ENCODE peak calls at places on chromosomes 13 and 19, in ten cellular contexts. One of them, this sample, is unnamed.

GRCh38 chr13:99120751-99121150 is 79.9 kb upstream of the UBAC2 start:
- DNase-seq in NCI-H1105: no peak
- DNase-seq in stimulated activated CD4-positive, alpha-beta T cell treated with anti-CD3 and anti-CD28 coated beads, Interleukin-1b, Interleukin-23, amount 100 ng/mL, for 24 hours: no peak
- DNase-seq in neural progenitor cell: no peak
- DNase-seq in activated effector memory CD4-positive, alpha-beta T cell treated with anti-CD3 and anti-CD28 coated beads, Interleukin-2, amount 50 U/mL, for 16 hours: no peak
- DNase-seq in choroid plexus epithelial cell: no peak
- DNase-seq in lower leg skin: no peak
- DNase-seq in RWPE1: no peak
- DNase-seq in heart left ventricle: no peak
- DNase-seq in NCI-H774: no peak
- DNase-seq in this sample: no peak

GRCh38 chr13:25561842-25562241 is 190.1 kb downstream of the ATP8A2 start:
- DNase-seq in NCI-H1105: no peak
- DNase-seq in stimulated activated CD4-positive, alpha-beta T cell treated with anti-CD3 and anti-CD28 coated beads, Interleukin-1b, Interleukin-23, amount 100 ng/mL, for 24 hours: no peak
- DNase-seq in neural progenitor cell: no peak
- DNase-seq in activated effector memory CD4-positive, alpha-beta T cell treated with anti-CD3 and anti-CD28 coated beads, Interleukin-2, amount 50 U/mL, for 16 hours: no peak
- DNase-seq in choroid plexus epithelial cell: no peak
- DNase-seq in lower leg skin: no peak
- DNase-seq in RWPE1: no peak
- DNase-seq in heart left ventricle: no peak
- DNase-seq in NCI-H774: no peak
- DNase-seq in this sample: no peak

GRCh38 chr19:40414536-40415535 is 1.7 kb upstream of the PRX start:
- DNase-seq in NCI-H1105: no peak
- DNase-seq in stimulated activated CD4-positive, alpha-beta T cell treated with anti-CD3 and anti-CD28 coated beads, Interleukin-1b, Interleukin-23, amount 100 ng/mL, for 24 hours: no peak
- DNase-seq in neural progenitor cell: peak; percentile 4
- DNase-seq in activated effector memory CD4-positive, alpha-beta T cell treated with anti-CD3 and anti-CD28 coated beads, Interleukin-2, amount 50 U/mL, for 16 hours: no peak
- DNase-seq in choroid plexus epithelial cell: no peak
- DNase-seq in lower leg skin: no peak
- DNase-seq in RWPE1: no peak
- DNase-seq in heart left ventricle: no peak
- DNase-seq in NCI-H774: no peak
- DNase-seq in this sample: no peak

GRCh38 chr13:33069365-33069764 is 53.1 kb downstream of the KL start:
- DNase-seq in NCI-H1105: no peak
- DNase-seq in stimulated activated CD4-positive, alpha-beta T cell treated with anti-CD3 and anti-CD28 coated beads, Interleukin-1b, Interleukin-23, amount 100 ng/mL, for 24 hours: no peak
- DNase-seq in neural progenitor cell: no peak
- DNase-seq in activated effector memory CD4-positive, alpha-beta T cell treated with anti-CD3 and anti-CD28 coated beads, Interleukin-2, amount 50 U/mL, for 16 hours: no peak
- DNase-seq in choroid plexus epithelial cell: peak; percentile 48
- DNase-seq in lower leg skin: no peak
- DNase-seq in RWPE1: no peak
- DNase-seq in heart left ventricle: no peak
- DNase-seq in NCI-H774: no peak
- DNase-seq in this sample: peak; percentile 70

GRCh38 chr19:51094696-51095279 is 12.1 kb upstream of the KLK14 start:
- DNase-seq in NCI-H1105: peak; percentile 47
- DNase-seq in stimulated activated CD4-positive, alpha-beta T cell treated with anti-CD3 and anti-CD28 coated beads, Interleukin-1b, Interleukin-23, amount 100 ng/mL, for 24 hours: no peak
- DNase-seq in neural progenitor cell: peak; percentile 84
- DNase-seq in activated effector memory CD4-positive, alpha-beta T cell treated with anti-CD3 and anti-CD28 coated beads, Interleukin-2, amount 50 U/mL, for 16 hours: peak; percentile 75
- DNase-seq in choroid plexus epithelial cell: no peak
- DNase-seq in lower leg skin: no peak
- DNase-seq in RWPE1: peak; percentile 57
- DNase-seq in heart left ventricle: peak; percentile 43
- DNase-seq in NCI-H774: peak; percentile 6
- DNase-seq in this sample: no peak

GRCh38 chr13:27274631-27275030 is 4.0 kb downstream of the RASL11A start:
- DNase-seq in NCI-H1105: no peak
- DNase-seq in stimulated activated CD4-positive, alpha-beta T cell treated with anti-CD3 and anti-CD28 coated beads, Interleukin-1b, Interleukin-23, amount 100 ng/mL, for 24 hours: no peak
- DNase-seq in neural progenitor cell: no peak
- DNase-seq in activated effector memory CD4-positive, alpha-beta T cell treated with anti-CD3 and anti-CD28 coated beads, Interleukin-2, amount 50 U/mL, for 16 hours: no peak
- DNase-seq in choroid plexus epithelial cell: no peak
- DNase-seq in lower leg skin: no peak
- DNase-seq in RWPE1: no peak
- DNase-seq in heart left ventricle: no peak
- DNase-seq in NCI-H774: no peak
- DNase-seq in this sample: no peak

GRCh38 chr19:46634045-46634655 is 1.9 kb downstream of the GNG8 start:
- DNase-seq in NCI-H1105: peak; percentile 71
- DNase-seq in stimulated activated CD4-positive, alpha-beta T cell treated with anti-CD3 and anti-CD28 coated beads, Interleukin-1b, Interleukin-23, amount 100 ng/mL, for 24 hours: peak; percentile 93
- DNase-seq in neural progenitor cell: peak; percentile 95
- DNase-seq in activated effector memory CD4-positive, alpha-beta T cell treated with anti-CD3 and anti-CD28 coated beads, Interleukin-2, amount 50 U/mL, for 16 hours: peak; percentile 96
- DNase-seq in choroid plexus epithelial cell: peak; percentile 84
- DNase-seq in lower leg skin: peak; percentile 97
- DNase-seq in RWPE1: peak; percentile 96
- DNase-seq in heart left ventricle: peak; percentile 81
- DNase-seq in NCI-H774: peak; percentile 21
- DNase-seq in this sample: peak; percentile 69

GRCh38 chr13:93744886-93745285 is 518.3 kb downstream of the GPC6 start:
- DNase-seq in NCI-H1105: no peak
- DNase-seq in stimulated activated CD4-positive, alpha-beta T cell treated with anti-CD3 and anti-CD28 coated beads, Interleukin-1b, Interleukin-23, amount 100 ng/mL, for 24 hours: no peak
- DNase-seq in neural progenitor cell: no peak
- DNase-seq in activated effector memory CD4-positive, alpha-beta T cell treated with anti-CD3 and anti-CD28 coated beads, Interleukin-2, amount 50 U/mL, for 16 hours: no peak
- DNase-seq in choroid plexus epithelial cell: no peak
- DNase-seq in lower leg skin: no peak
- DNase-seq in RWPE1: no peak
- DNase-seq in heart left ventricle: no peak
- DNase-seq in NCI-H774: no peak
- DNase-seq in this sample: no peak

GRCh38 chr19:45601524-45602522 is at the start of gene GPR4:
- DNase-seq in NCI-H1105: peak; percentile 5
- DNase-seq in stimulated activated CD4-positive, alpha-beta T cell treated with anti-CD3 and anti-CD28 coated beads, Interleukin-1b, Interleukin-23, amount 100 ng/mL, for 24 hours: no peak
- DNase-seq in neural progenitor cell: peak; percentile 81
- DNase-seq in activated effector memory CD4-positive, alpha-beta T cell treated with anti-CD3 and anti-CD28 coated beads, Interleukin-2, amount 50 U/mL, for 16 hours: no peak
- DNase-seq in choroid plexus epithelial cell: no peak
- DNase-seq in lower leg skin: no peak
- DNase-seq in RWPE1: no peak
- DNase-seq in heart left ventricle: peak; percentile 48
- DNase-seq in NCI-H774: no peak
- DNase-seq in this sample: no peak

GRCh38 chr13:34587586-34587985 is 354.5 kb upstream of the NBEA start:
- DNase-seq in NCI-H1105: no peak
- DNase-seq in stimulated activated CD4-positive, alpha-beta T cell treated with anti-CD3 and anti-CD28 coated beads, Interleukin-1b, Interleukin-23, amount 100 ng/mL, for 24 hours: no peak
- DNase-seq in neural progenitor cell: no peak
- DNase-seq in activated effector memory CD4-positive, alpha-beta T cell treated with anti-CD3 and anti-CD28 coated beads, Interleukin-2, amount 50 U/mL, for 16 hours: no peak
- DNase-seq in choroid plexus epithelial cell: peak; percentile 22
- DNase-seq in lower leg skin: no peak
- DNase-seq in RWPE1: no peak
- DNase-seq in heart left ventricle: no peak
- DNase-seq in NCI-H774: no peak
- DNase-seq in this sample: no peak

GRCh38 chr19:16373539-16373938 is 48.9 kb downstream of the KLF2 start:
- DNase-seq in NCI-H1105: no peak
- DNase-seq in stimulated activated CD4-positive, alpha-beta T cell treated with anti-CD3 and anti-CD28 coated beads, Interleukin-1b, Interleukin-23, amount 100 ng/mL, for 24 hours: no peak
- DNase-seq in neural progenitor cell: no peak
- DNase-seq in activated effector memory CD4-positive, alpha-beta T cell treated with anti-CD3 and anti-CD28 coated beads, Interleukin-2, amount 50 U/mL, for 16 hours: peak; percentile 24
- DNase-seq in choroid plexus epithelial cell: peak; percentile 86
- DNase-seq in lower leg skin: no peak
- DNase-seq in RWPE1: no peak
- DNase-seq in heart left ventricle: peak; percentile 45
- DNase-seq in NCI-H774: no peak
- DNase-seq in this sample: peak; percentile 94

GRCh38 chr13:58081301-58081820 is 449.8 kb downstream of the PCDH17 start:
- DNase-seq in NCI-H1105: no peak
- DNase-seq in stimulated activated CD4-positive, alpha-beta T cell treated with anti-CD3 and anti-CD28 coated beads, Interleukin-1b, Interleukin-23, amount 100 ng/mL, for 24 hours: no peak
- DNase-seq in neural progenitor cell: no peak
- DNase-seq in activated effector memory CD4-positive, alpha-beta T cell treated with anti-CD3 and anti-CD28 coated beads, Interleukin-2, amount 50 U/mL, for 16 hours: no peak
- DNase-seq in choroid plexus epithelial cell: no peak
- DNase-seq in lower leg skin: no peak
- DNase-seq in RWPE1: no peak
- DNase-seq in heart left ventricle: no peak
- DNase-seq in NCI-H774: no peak
- DNase-seq in this sample: no peak

GRCh38 chr13:106685142-106685541 is 117.2 kb upstream of the ARGLU1 start:
- DNase-seq in NCI-H1105: no peak
- DNase-seq in stimulated activated CD4-positive, alpha-beta T cell treated with anti-CD3 and anti-CD28 coated beads, Interleukin-1b, Interleukin-23, amount 100 ng/mL, for 24 hours: no peak
- DNase-seq in neural progenitor cell: peak; percentile 59
- DNase-seq in activated effector memory CD4-positive, alpha-beta T cell treated with anti-CD3 and anti-CD28 coated beads, Interleukin-2, amount 50 U/mL, for 16 hours: no peak
- DNase-seq in choroid plexus epithelial cell: no peak
- DNase-seq in lower leg skin: no peak
- DNase-seq in RWPE1: no peak
- DNase-seq in heart left ventricle: no peak
- DNase-seq in NCI-H774: no peak
- DNase-seq in this sample: no peak

GRCh38 chr13:53405616-53406015 is 377.0 kb downstream of the OLFM4 start:
- DNase-seq in NCI-H1105: no peak
- DNase-seq in stimulated activated CD4-positive, alpha-beta T cell treated with anti-CD3 and anti-CD28 coated beads, Interleukin-1b, Interleukin-23, amount 100 ng/mL, for 24 hours: no peak
- DNase-seq in neural progenitor cell: peak; percentile 91
- DNase-seq in activated effector memory CD4-positive, alpha-beta T cell treated with anti-CD3 and anti-CD28 coated beads, Interleukin-2, amount 50 U/mL, for 16 hours: no peak
- DNase-seq in choroid plexus epithelial cell: no peak
- DNase-seq in lower leg skin: no peak
- DNase-seq in RWPE1: no peak
- DNase-seq in heart left ventricle: no peak
- DNase-seq in NCI-H774: no peak
- DNase-seq in this sample: no peak

GRCh38 chr19:44723299-44723951 is 24.5 kb downstream of the CEACAM16 start:
- DNase-seq in NCI-H1105: no peak
- DNase-seq in stimulated activated CD4-positive, alpha-beta T cell treated with anti-CD3 and anti-CD28 coated beads, Interleukin-1b, Interleukin-23, amount 100 ng/mL, for 24 hours: no peak
- DNase-seq in neural progenitor cell: no peak
- DNase-seq in activated effector memory CD4-positive, alpha-beta T cell treated with anti-CD3 and anti-CD28 coated beads, Interleukin-2, amount 50 U/mL, for 16 hours: no peak
- DNase-seq in choroid plexus epithelial cell: no peak
- DNase-seq in lower leg skin: no peak
- DNase-seq in RWPE1: no peak
- DNase-seq in heart left ventricle: no peak
- DNase-seq in NCI-H774: no peak
- DNase-seq in this sample: no peak

GRCh38 chr19:31705656-31706055 is 356.4 kb upstream of the TSHZ3 start:
- DNase-seq in NCI-H1105: no peak
- DNase-seq in stimulated activated CD4-positive, alpha-beta T cell treated with anti-CD3 and anti-CD28 coated beads, Interleukin-1b, Interleukin-23, amount 100 ng/mL, for 24 hours: no peak
- DNase-seq in neural progenitor cell: no peak
- DNase-seq in activated effector memory CD4-positive, alpha-beta T cell treated with anti-CD3 and anti-CD28 coated beads, Interleukin-2, amount 50 U/mL, for 16 hours: no peak
- DNase-seq in choroid plexus epithelial cell: no peak
- DNase-seq in lower leg skin: no peak
- DNase-seq in RWPE1: no peak
- DNase-seq in heart left ventricle: no peak
- DNase-seq in NCI-H774: no peak
- DNase-seq in this sample: no peak

GRCh38 chr13:79628463-79628862 is 147.5 kb downstream of the NDFIP2 start:
- DNase-seq in NCI-H1105: no peak
- DNase-seq in stimulated activated CD4-positive, alpha-beta T cell treated with anti-CD3 and anti-CD28 coated beads, Interleukin-1b, Interleukin-23, amount 100 ng/mL, for 24 hours: no peak
- DNase-seq in neural progenitor cell: no peak
- DNase-seq in activated effector memory CD4-positive, alpha-beta T cell treated with anti-CD3 and anti-CD28 coated beads, Interleukin-2, amount 50 U/mL, for 16 hours: no peak
- DNase-seq in choroid plexus epithelial cell: no peak
- DNase-seq in lower leg skin: no peak
- DNase-seq in RWPE1: no peak
- DNase-seq in heart left ventricle: no peak
- DNase-seq in NCI-H774: no peak
- DNase-seq in this sample: no peak

GRCh38 chr13:111383591-111384440 is 63.4 kb downstream of the TEX29 start:
- DNase-seq in NCI-H1105: no peak
- DNase-seq in stimulated activated CD4-positive, alpha-beta T cell treated with anti-CD3 and anti-CD28 coated beads, Interleukin-1b, Interleukin-23, amount 100 ng/mL, for 24 hours: no peak
- DNase-seq in neural progenitor cell: no peak
- DNase-seq in activated effector memory CD4-positive, alpha-beta T cell treated with anti-CD3 and anti-CD28 coated beads, Interleukin-2, amount 50 U/mL, for 16 hours: peak; percentile 50
- DNase-seq in choroid plexus epithelial cell: no peak
- DNase-seq in lower leg skin: peak; percentile 67
- DNase-seq in RWPE1: no peak
- DNase-seq in heart left ventricle: no peak
- DNase-seq in NCI-H774: no peak
- DNase-seq in this sample: no peak

GRCh38 chr19:41302624-41303351 is 7.2 kb upstream of the CCDC97 start:
- DNase-seq in NCI-H1105: no peak
- DNase-seq in stimulated activated CD4-positive, alpha-beta T cell treated with anti-CD3 and anti-CD28 coated beads, Interleukin-1b, Interleukin-23, amount 100 ng/mL, for 24 hours: peak; percentile 60
- DNase-seq in neural progenitor cell: no peak
- DNase-seq in activated effector memory CD4-positive, alpha-beta T cell treated with anti-CD3 and anti-CD28 coated beads, Interleukin-2, amount 50 U/mL, for 16 hours: peak; percentile 87
- DNase-seq in choroid plexus epithelial cell: no peak
- DNase-seq in lower leg skin: no peak
- DNase-seq in RWPE1: no peak
- DNase-seq in heart left ventricle: no peak
- DNase-seq in NCI-H774: no peak
- DNase-seq in this sample: no peak

GRCh38 chr19:52258426-52258825 is 11.0 kb upstream of the ZNF766 start:
- DNase-seq in NCI-H1105: no peak
- DNase-seq in stimulated activated CD4-positive, alpha-beta T cell treated with anti-CD3 and anti-CD28 coated beads, Interleukin-1b, Interleukin-23, amount 100 ng/mL, for 24 hours: no peak
- DNase-seq in neural progenitor cell: no peak
- DNase-seq in activated effector memory CD4-positive, alpha-beta T cell treated with anti-CD3 and anti-CD28 coated beads, Interleukin-2, amount 50 U/mL, for 16 hours: no peak
- DNase-seq in choroid plexus epithelial cell: peak; percentile 90
- DNase-seq in lower leg skin: no peak
- DNase-seq in RWPE1: no peak
- DNase-seq in heart left ventricle: no peak
- DNase-seq in NCI-H774: no peak
- DNase-seq in this sample: peak; percentile 11

GRCh38 chr13:45439781-45440462 is 21.7 kb upstream of the SLC25A30 start:
- DNase-seq in NCI-H1105: no peak
- DNase-seq in stimulated activated CD4-positive, alpha-beta T cell treated with anti-CD3 and anti-CD28 coated beads, Interleukin-1b, Interleukin-23, amount 100 ng/mL, for 24 hours: no peak
- DNase-seq in neural progenitor cell: no peak
- DNase-seq in activated effector memory CD4-positive, alpha-beta T cell treated with anti-CD3 and anti-CD28 coated beads, Interleukin-2, amount 50 U/mL, for 16 hours: no peak
- DNase-seq in choroid plexus epithelial cell: peak; percentile 29
- DNase-seq in lower leg skin: peak; percentile 17
- DNase-seq in RWPE1: no peak
- DNase-seq in heart left ventricle: no peak
- DNase-seq in NCI-H774: no peak
- DNase-seq in this sample: peak; percentile 38

GRCh38 chr19:53365134-53365898 is at the start of gene ZNF525:
- DNase-seq in NCI-H1105: peak; percentile 97
- DNase-seq in stimulated activated CD4-positive, alpha-beta T cell treated with anti-CD3 and anti-CD28 coated beads, Interleukin-1b, Interleukin-23, amount 100 ng/mL, for 24 hours: peak; percentile 90
- DNase-seq in neural progenitor cell: peak; percentile 93
- DNase-seq in activated effector memory CD4-positive, alpha-beta T cell treated with anti-CD3 and anti-CD28 coated beads, Interleukin-2, amount 50 U/mL, for 16 hours: peak; percentile 98
- DNase-seq in choroid plexus epithelial cell: peak; percentile 76
- DNase-seq in lower leg skin: peak; percentile 98
- DNase-seq in RWPE1: peak; percentile 91
- DNase-seq in heart left ventricle: peak; percentile 86
- DNase-seq in NCI-H774: peak; percentile 87
- DNase-seq in this sample: peak; percentile 73

GRCh38 chr19:17456127-17456526 is 4.6 kb downstream of the NXNL1 start:
- DNase-seq in NCI-H1105: no peak
- DNase-seq in stimulated activated CD4-positive, alpha-beta T cell treated with anti-CD3 and anti-CD28 coated beads, Interleukin-1b, Interleukin-23, amount 100 ng/mL, for 24 hours: no peak
- DNase-seq in neural progenitor cell: no peak
- DNase-seq in activated effector memory CD4-positive, alpha-beta T cell treated with anti-CD3 and anti-CD28 coated beads, Interleukin-2, amount 50 U/mL, for 16 hours: no peak
- DNase-seq in choroid plexus epithelial cell: no peak
- DNase-seq in lower leg skin: no peak
- DNase-seq in RWPE1: no peak
- DNase-seq in heart left ventricle: no peak
- DNase-seq in NCI-H774: no peak
- DNase-seq in this sample: no peak

GRCh38 chr13:114110091-114110829 is 22.2 kb downstream of the RASA3 start:
- DNase-seq in NCI-H1105: no peak
- DNase-seq in stimulated activated CD4-positive, alpha-beta T cell treated with anti-CD3 and anti-CD28 coated beads, Interleukin-1b, Interleukin-23, amount 100 ng/mL, for 24 hours: peak; percentile 54
- DNase-seq in neural progenitor cell: peak; percentile 68
- DNase-seq in activated effector memory CD4-positive, alpha-beta T cell treated with anti-CD3 and anti-CD28 coated beads, Interleukin-2, amount 50 U/mL, for 16 hours: peak; percentile 90
- DNase-seq in choroid plexus epithelial cell: peak; percentile 57
- DNase-seq in lower leg skin: peak; percentile 88
- DNase-seq in RWPE1: no peak
- DNase-seq in heart left ventricle: peak; percentile 48
- DNase-seq in NCI-H774: no peak
- DNase-seq in this sample: no peak

GRCh38 chr13:106847049-106847448 is 279.1 kb upstream of the ARGLU1 start:
- DNase-seq in NCI-H1105: no peak
- DNase-seq in stimulated activated CD4-positive, alpha-beta T cell treated with anti-CD3 and anti-CD28 coated beads, Interleukin-1b, Interleukin-23, amount 100 ng/mL, for 24 hours: no peak
- DNase-seq in neural progenitor cell: no peak
- DNase-seq in activated effector memory CD4-positive, alpha-beta T cell treated with anti-CD3 and anti-CD28 coated beads, Interleukin-2, amount 50 U/mL, for 16 hours: no peak
- DNase-seq in choroid plexus epithelial cell: no peak
- DNase-seq in lower leg skin: no peak
- DNase-seq in RWPE1: no peak
- DNase-seq in heart left ventricle: no peak
- DNase-seq in NCI-H774: no peak
- DNase-seq in this sample: no peak

GRCh38 chr13:36788276-36788675 is 30.7 kb upstream of the RFXAP start:
- DNase-seq in NCI-H1105: no peak
- DNase-seq in stimulated activated CD4-positive, alpha-beta T cell treated with anti-CD3 and anti-CD28 coated beads, Interleukin-1b, Interleukin-23, amount 100 ng/mL, for 24 hours: no peak
- DNase-seq in neural progenitor cell: no peak
- DNase-seq in activated effector memory CD4-positive, alpha-beta T cell treated with anti-CD3 and anti-CD28 coated beads, Interleukin-2, amount 50 U/mL, for 16 hours: no peak
- DNase-seq in choroid plexus epithelial cell: no peak
- DNase-seq in lower leg skin: no peak
- DNase-seq in RWPE1: peak; percentile 37
- DNase-seq in heart left ventricle: no peak
- DNase-seq in NCI-H774: no peak
- DNase-seq in this sample: no peak

GRCh38 chr19:47726467-47726866 is 13.2 kb downstream of the EHD2 start:
- DNase-seq in NCI-H1105: no peak
- DNase-seq in stimulated activated CD4-positive, alpha-beta T cell treated with anti-CD3 and anti-CD28 coated beads, Interleukin-1b, Interleukin-23, amount 100 ng/mL, for 24 hours: no peak
- DNase-seq in neural progenitor cell: no peak
- DNase-seq in activated effector memory CD4-positive, alpha-beta T cell treated with anti-CD3 and anti-CD28 coated beads, Interleukin-2, amount 50 U/mL, for 16 hours: no peak
- DNase-seq in choroid plexus epithelial cell: peak; percentile 86
- DNase-seq in lower leg skin: no peak
- DNase-seq in RWPE1: no peak
- DNase-seq in heart left ventricle: no peak
- DNase-seq in NCI-H774: no peak
- DNase-seq in this sample: peak; percentile 61

GRCh38 chr19:42201489-42202289 is 15.8 kb downstream of the DEDD2 start:
- DNase-seq in NCI-H1105: no peak
- DNase-seq in stimulated activated CD4-positive, alpha-beta T cell treated with anti-CD3 and anti-CD28 coated beads, Interleukin-1b, Interleukin-23, amount 100 ng/mL, for 24 hours: peak; percentile 36
- DNase-seq in neural progenitor cell: no peak
- DNase-seq in activated effector memory CD4-positive, alpha-beta T cell treated with anti-CD3 and anti-CD28 coated beads, Interleukin-2, amount 50 U/mL, for 16 hours: peak; percentile 79
- DNase-seq in choroid plexus epithelial cell: no peak
- DNase-seq in lower leg skin: peak; percentile 89
- DNase-seq in RWPE1: no peak
- DNase-seq in heart left ventricle: no peak
- DNase-seq in NCI-H774: no peak
- DNase-seq in this sample: no peak